ENCODE peak calls at places on chromosomes 12 and 14, in seven cellular contexts. I is H9, S is IMR-90, X is neuronal stem cell, U is mesendoderm, O is mesenchymal stem cell, Q is H1. F is an unnamed sample.

GRCh38 chr12:101855364-101855884 is 22.0 kb upstream of the DRAM1 start:
- DNase-seq in I (no peak), S (peak), X (no peak), U (no peak), O (peak), Q (no peak), F (no peak)

GRCh38 chr12:12779529-12779928 is 5.9 kb upstream of the APOLD1 start:
- DNase-seq in I (no peak), S (peak), X (no peak), U (no peak), O (peak), Q (no peak), F (peak)

GRCh38 chr14:69039287-69039628 is 60.2 kb upstream of the ACTN1 start:
- DNase-seq in I (no peak), S (peak), X (no peak), U (peak), O (peak), Q (no peak), F (peak)

GRCh38 chr12:108572166-108572790 is 9.9 kb downstream of the ISCU start:
- DNase-seq in I (no peak), S (no peak), X (no peak), U (no peak), O (no peak), Q (peak), F (no peak)

GRCh38 chr14:68791078-68791983 is 1.5 kb downstream of the ZFP36L1 start:
- DNase-seq in I (no peak), S (no peak), X (no peak), U (peak), O (peak), Q (peak), F (no peak)

GRCh38 chr12:71533703-71534102 is 94.1 kb downstream of the LGR5 start:
- DNase-seq in I (no peak), S (no peak), X (no peak), U (no peak), O (no peak), Q (no peak), F (no peak)

GRCh38 chr14:64725360-64725815 is 21.2 kb downstream of the PLEKHG3 start:
- DNase-seq in I (no peak), S (no peak), X (no peak), U (peak), O (no peak), Q (no peak), F (no peak)

GRCh38 chr14:76829650-76830421 is 3.6 kb downstream of the LRRC74A start:
- DNase-seq in I (no peak), S (no peak), X (no peak), U (no peak), O (no peak), Q (no peak), F (no peak)

GRCh38 chr12:15534322-15534721 is 212.0 kb downstream of the PTPRO start:
- DNase-seq in I (no peak), S (peak), X (no peak), U (no peak), O (peak), Q (no peak), F (peak)

GRCh38 chr14:75088566-75089373 is 19.3 kb downstream of the ZC2HC1C start:
- DNase-seq in I (peak), S (peak), X (peak), U (peak), O (peak), Q (peak), F (peak)

GRCh38 chr12:131904346-131904745 is 9.9 kb downstream of the ULK1 start:
- DNase-seq in I (no peak), S (no peak), X (no peak), U (no peak), O (no peak), Q (no peak), F (no peak)

GRCh38 chr12:122452701-122453285 is 30.3 kb upstream of the CLIP1 start:
- DNase-seq in I (no peak), S (no peak), X (no peak), U (no peak), O (no peak), Q (no peak), F (no peak)

GRCh38 chr14:79542121-79542520 is 669.2 kb downstream of the DIO2 start:
- DNase-seq in I (no peak), S (no peak), X (no peak), U (no peak), O (no peak), Q (no peak), F (peak)

GRCh38 chr12:3550839-3551238 is 59.8 kb downstream of the PRMT8 start:
- DNase-seq in I (no peak), S (no peak), X (no peak), U (no peak), O (no peak), Q (peak), F (peak)

GRCh38 chr12:10241276-10241675 is 28.6 kb downstream of the GABARAPL1 start:
- DNase-seq in I (no peak), S (no peak), X (no peak), U (no peak), O (no peak), Q (no peak), F (no peak)

GRCh38 chr12:24668563-24668962 is 280.3 kb downstream of the BCAT1 start:
- DNase-seq in I (no peak), S (peak), X (no peak), U (no peak), O (peak), Q (no peak), F (no peak)

GRCh38 chr14:88955470-88955869 is 131.0 kb downstream of the TTC8 start:
- DNase-seq in I (no peak), S (no peak), X (no peak), U (peak), O (no peak), Q (no peak), F (peak)

GRCh38 chr12:105935981-105936380 is 202.8 kb downstream of the NUAK1 start:
- DNase-seq in I (no peak), S (peak), X (no peak), U (no peak), O (peak), Q (no peak), F (peak)

GRCh38 chr12:30823140-30823669 is 68.5 kb upstream of the CAPRIN2 start:
- DNase-seq in I (no peak), S (no peak), X (peak), U (peak), O (peak), Q (no peak), F (no peak)

GRCh38 chr14:69237142-69237541 is 22.8 kb upstream of the GALNT16 start:
- DNase-seq in I (no peak), S (no peak), X (no peak), U (no peak), O (no peak), Q (no peak), F (no peak)

GRCh38 chr12:5478081-5478706 is 46.3 kb downstream of the NTF3 start:
- DNase-seq in I (no peak), S (peak), X (no peak), U (no peak), O (no peak), Q (no peak), F (no peak)

GRCh38 chr14:95497561-95498011 is 18.9 kb downstream of the SYNE3 start:
- DNase-seq in I (no peak), S (no peak), X (no peak), U (no peak), O (peak), Q (no peak), F (no peak)

GRCh38 chr14:64340560-64341196 is 46.5 kb upstream of the ESR2 start:
- DNase-seq in I (peak), S (no peak), X (no peak), U (peak), O (no peak), Q (no peak), F (no peak)

GRCh38 chr12:112967306-112967705 is 11.0 kb upstream of the OAS2 start:
- DNase-seq in I (no peak), S (no peak), X (no peak), U (no peak), O (no peak), Q (no peak), F (no peak)
- H3K23ac ChIP-seq in I (no peak), S (no peak), X (peak), U (no peak), O (no peak), Q (no peak), F (no peak)

GRCh38 chr12:47346251-47347019 is 266.7 kb upstream of the AMIGO2 start:
- DNase-seq in I (no peak), S (no peak), X (no peak), U (peak), O (no peak), Q (no peak), F (peak)
- H2AK5ac ChIP-seq in I (no peak), S (no peak), X (no peak), U (no peak), O (no peak), Q (no peak), F (no peak)

GRCh38 chr14:26859483-26859882 is 261.6 kb upstream of the NOVA1 start:
- DNase-seq in I (no peak), S (no peak), X (no peak), U (no peak), O (no peak), Q (no peak), F (no peak)
- H3K23ac ChIP-seq in I (no peak), S (no peak), X (no peak), U (no peak), O (no peak), Q (no peak), F (no peak)

DNA sequence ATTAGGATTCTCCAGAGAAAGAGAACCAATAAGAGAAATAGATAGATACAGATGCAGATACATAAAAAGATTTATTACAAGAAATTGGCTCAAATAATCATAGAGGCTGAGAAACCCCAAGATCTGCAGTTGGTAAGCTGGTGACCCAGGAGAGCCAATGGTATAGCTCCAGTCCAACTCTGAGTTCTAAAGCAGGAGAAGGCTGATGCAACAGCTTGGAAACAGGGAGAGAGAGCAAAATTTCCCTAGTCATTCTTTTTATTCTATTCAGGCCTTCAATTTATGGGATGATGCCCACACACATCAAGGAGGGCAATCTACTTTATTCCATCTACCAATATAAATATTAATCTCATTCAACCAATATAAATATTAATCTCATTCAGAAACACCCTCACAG is 218.2 kb downstream of the PRKD1 start:
- DNase-seq in I (no peak), S (peak), X (no peak), U (peak), O (peak), Q (no peak), F (no peak)
- H2AK5ac ChIP-seq in I (no peak), S (no peak), X (no peak), U (no peak), O (no peak), Q (no peak), F (no peak)

GRCh38 chr12:32863128-32863527 is 33.4 kb downstream of the PKP2 start:
- DNase-seq in I (no peak), S (no peak), X (no peak), U (no peak), O (no peak), Q (no peak), F (no peak)

GRCh38 chr12:32859389-32859788 is 37.2 kb downstream of the PKP2 start:
- DNase-seq in I (no peak), S (no peak), X (no peak), U (no peak), O (no peak), Q (no peak), F (no peak)

GRCh38 chr12:32864731-32865130 is 31.8 kb downstream of the PKP2 start:
- DNase-seq in I (no peak), S (no peak), X (no peak), U (no peak), O (no peak), Q (no peak), F (no peak)

GRCh38 chr12:32854716-32855115 is 41.9 kb downstream of the PKP2 start:
- DNase-seq in I (no peak), S (no peak), X (no peak), U (no peak), O (no peak), Q (no peak), F (no peak)

DNA sequence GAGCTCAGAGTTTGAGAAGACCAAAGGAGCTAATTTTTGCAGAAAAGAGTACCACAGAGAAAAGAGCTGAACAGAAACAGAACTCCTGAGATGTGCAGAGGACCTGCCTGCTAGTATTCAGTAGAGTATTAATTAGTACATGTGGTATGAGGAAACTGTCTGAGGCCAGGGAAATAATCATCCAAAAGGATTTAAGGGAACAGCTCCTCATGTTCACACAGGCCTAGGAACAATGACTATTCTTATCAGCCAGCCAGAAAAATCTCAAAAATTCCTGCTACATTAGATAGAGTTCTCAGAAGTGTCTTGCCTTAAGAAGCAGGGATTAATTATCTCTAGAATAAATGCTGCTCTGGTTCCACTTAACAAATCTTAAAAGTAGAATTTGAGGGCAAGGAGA is 36.4 kb downstream of the PKP2 start:
- DNase-seq in I (no peak), S (no peak), X (no peak), U (peak), O (no peak), Q (no peak), F (no peak)
- H3K23ac ChIP-seq in I (no peak), S (no peak), X (no peak), U (no peak), O (no peak), Q (no peak), F (no peak)

DNA sequence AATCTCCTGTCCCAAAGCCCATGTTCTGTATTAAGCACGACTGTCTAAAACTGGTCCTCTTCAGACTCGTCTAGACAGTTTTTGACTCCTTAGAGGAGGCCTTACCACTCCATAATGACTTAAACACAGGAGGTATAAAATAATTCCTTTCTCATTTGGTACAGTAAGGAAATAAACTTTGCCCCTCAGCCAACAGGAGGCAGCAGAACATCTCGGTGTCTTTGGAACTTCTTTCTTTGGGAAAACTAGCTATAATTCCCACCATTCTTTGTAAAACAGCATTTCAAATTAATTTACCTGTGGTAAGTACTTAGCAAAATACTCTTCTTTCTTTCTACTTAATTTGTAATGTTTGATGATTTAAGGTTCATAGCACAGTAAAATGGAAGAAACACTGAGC is 292.7 kb upstream of the G2E3 start:
- DNase-seq in I (no peak), S (no peak), X (no peak), U (peak), O (no peak), Q (no peak), F (no peak)
- H2AK5ac ChIP-seq in I (no peak), S (peak), X (no peak), U (no peak), O (no peak), Q (no peak), F (no peak)

F was measured in trophoblast cell.